ENCODE peak calls at places on chromosomes 6 and 20, in six cellular contexts. U, C, K, R, G and Q are unnamed samples.

GRCh38 chr6:21593927-21594421 is 423 bp downstream of the SOX4 start:
- DNase-seq in G (peak), U (peak), C (no peak), K (peak), R (no peak), Q (no peak)

GRCh38 chr6:84770521-84770920 is 6.1 kb upstream of the TBX18 start:
- DNase-seq in K (no peak), U (no peak), C (no peak), G (no peak), R (no peak), Q (no peak)

GRCh38 chr6:28732052-28732451 is 191.7 kb downstream of the TRIM27 start:
- DNase-seq in R (no peak), K (no peak), U (no peak), C (no peak), G (no peak), Q (no peak)

GRCh38 chr6:4903751-4904370 is 100.0 kb downstream of the RPP40 start:
- DNase-seq in G (no peak), C (no peak), U (no peak), K (no peak), R (no peak), Q (no peak)

GRCh38 chr6:113997106-113997505 is 26.2 kb upstream of the HDAC2 start:
- DNase-seq in K (no peak), C (no peak), U (no peak), R (no peak), G (no peak), Q (no peak)

GRCh38 chr6:19736066-19736465 is 101.1 kb upstream of the ID4 start:
- DNase-seq in R (no peak), C (no peak), U (no peak), G (no peak), K (no peak), Q (no peak)

GRCh38 chr6:25829375-25829774 is 2.5 kb downstream of the SLC17A1 start:
- DNase-seq in K (no peak), U (no peak), G (no peak), C (no peak), R (no peak), Q (no peak)

GRCh38 chr20:33532753-33533459 is 43.0 kb downstream of the CBFA2T2 start:
- DNase-seq in G (no peak), C (no peak), K (no peak), R (no peak), U (no peak), Q (no peak)

GRCh38 chr6:15626878-15627683 is 35.7 kb downstream of the DTNBP1 start:
- DNase-seq in G (no peak), K (no peak), U (no peak), R (no peak), C (no peak), Q (no peak)

GRCh38 chr20:1324598-1325172 is 4.3 kb downstream of the SDCBP2 start:
- DNase-seq in U (no peak), C (no peak), R (no peak), K (no peak), G (no peak), Q (peak)

GRCh38 chr6:36594029-36594815 is at the start of gene SRSF3:
- DNase-seq in G (peak), C (peak), K (peak), R (peak), U (peak), Q (peak)

GRCh38 chr20:4597215-4597614 is 124.5 kb upstream of the PRND start:
- DNase-seq in R (no peak), C (no peak), G (no peak), K (no peak), U (no peak), Q (no peak)

GRCh38 chr20:4592316-4593148 is 129.2 kb upstream of the PRND start:
- DNase-seq in R (peak), K (no peak), C (peak), G (peak), U (peak), Q (peak)

GRCh38 chr20:4593149-4593525 is 128.6 kb upstream of the PRND start:
- DNase-seq in C (no peak), U (no peak), G (no peak), R (no peak), K (no peak), Q (no peak)

DNA sequence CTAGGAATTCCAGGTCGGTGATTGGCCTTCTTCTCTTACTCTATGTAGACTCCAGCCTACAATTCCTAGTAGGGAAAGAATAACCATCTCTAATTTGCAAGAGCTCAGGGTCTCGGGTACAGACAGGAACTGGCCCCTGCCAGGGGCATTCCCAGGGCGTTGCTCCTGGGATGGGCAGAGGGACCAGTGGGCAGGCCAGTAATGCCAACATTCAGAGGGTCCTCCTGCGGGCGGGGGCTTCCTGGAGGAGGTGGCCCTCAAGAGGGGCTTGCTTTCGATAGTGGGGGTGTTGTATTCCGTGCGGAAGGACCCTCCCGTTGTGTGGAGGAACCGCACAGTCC is 129.8 kb upstream of the PRND start:
- DNase-seq in R (no peak), G (no peak), U (no peak), K (no peak), C (no peak), Q (no peak)
- H3K4me3 ChIP-seq in R (peak), G (peak), U (no peak), K (no peak), C (peak), Q (no peak)

DNA sequence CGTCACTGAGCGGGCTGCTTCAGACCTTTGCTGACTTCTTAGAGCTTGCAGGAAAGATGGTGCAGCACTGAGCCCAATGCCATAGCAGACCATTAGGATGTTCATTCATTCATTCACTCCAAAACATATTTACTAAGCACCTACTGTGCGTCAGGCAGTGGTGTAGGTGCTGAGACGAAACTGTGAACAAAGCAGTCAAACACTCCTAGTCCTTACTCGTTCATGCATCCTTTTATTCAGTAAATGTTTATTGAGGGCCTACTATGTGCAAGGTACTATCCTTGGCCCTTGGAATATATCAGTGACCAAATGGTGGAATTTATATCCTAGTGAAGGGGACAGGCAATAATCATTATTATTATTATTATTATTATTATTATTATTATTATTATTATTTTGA is 76.6 kb downstream of the TOX2 start:
- DNase-seq in R (no peak), G (no peak), K (no peak), C (no peak), U (no peak), Q (no peak)
- TF ChIP-seq CTCF in R (no peak), G (no peak), K (no peak), C (no peak), U (no peak), Q (no peak)

GRCh38 chr6:10419749-10420545 is 5.1 kb upstream of the TFAP2A start:
- DNase-seq in U (no peak), R (no peak), G (no peak), C (no peak), K (no peak), Q (no peak)
- H3K4me3 ChIP-seq in U (no peak), R (no peak), G (peak), C (peak), K (no peak), Q (no peak)

GRCh38 chr20:62794007-62794724 is 2.1 kb upstream of the MRGBP start:
- DNase-seq in C (peak), G (peak), K (peak), R (peak), U (peak), Q (peak)
- TF ChIP-seq CTCF in C (no peak), G (no peak), K (no peak), R (no peak), U (no peak), Q (no peak)

GRCh38 chr6:31877651-31878161 is 1.1 kb downstream of the SLC44A4 start:
- DNase-seq in K (no peak), U (peak), R (peak), C (no peak), G (no peak), Q (no peak)
- H3K4me3 ChIP-seq in K (no peak), U (peak), R (peak), C (no peak), G (no peak), Q (no peak)

DNA sequence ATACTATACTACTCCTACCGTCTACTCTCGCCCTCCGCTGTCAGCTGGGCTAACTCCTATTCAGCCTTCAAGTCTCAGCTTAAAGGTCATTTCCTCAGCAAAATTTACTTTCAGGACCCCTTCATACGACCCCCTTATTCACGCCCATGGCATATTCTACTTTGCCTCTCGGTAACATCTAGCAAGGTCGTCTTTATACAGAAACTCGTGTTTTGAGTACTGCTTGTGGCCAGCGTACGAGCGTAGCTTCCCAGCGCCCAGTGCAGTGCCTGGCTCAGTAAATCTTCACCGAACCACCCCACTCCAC is 546 bp downstream of the CRNKL1 start:
- DNase-seq in U (no peak), R (no peak), K (no peak), C (no peak), G (no peak), Q (no peak)
- TF ChIP-seq CTCF in U (no peak), R (no peak), K (no peak), C (no peak), G (no peak), Q (no peak)

DNA sequence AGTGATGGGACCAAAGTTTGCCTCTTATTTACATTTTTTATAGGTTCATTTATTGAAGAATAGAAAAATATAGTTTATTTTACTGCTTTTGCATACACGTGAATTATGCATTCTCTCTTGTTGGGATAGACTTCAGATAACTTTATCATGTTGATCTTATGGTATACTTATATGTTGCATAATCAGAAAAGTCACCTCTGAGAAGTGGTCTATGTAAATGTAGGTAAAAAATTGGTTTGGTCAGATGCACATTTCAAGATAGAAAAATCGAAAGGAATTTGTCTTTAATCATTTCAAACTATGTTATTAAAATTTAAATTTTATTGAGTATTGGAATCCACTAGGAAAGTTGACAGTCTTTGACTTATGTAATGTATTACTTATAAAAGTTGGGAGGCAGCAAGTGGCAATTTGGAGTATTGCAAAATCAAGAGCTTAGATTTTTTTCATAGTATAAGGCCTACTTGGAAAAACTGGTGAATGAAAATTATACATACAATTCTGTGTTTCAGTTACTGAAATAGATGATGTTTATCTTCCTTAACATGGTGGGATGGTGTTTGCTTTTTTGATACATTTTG is 2.4 kb downstream of the PHF3 start:
- DNase-seq in C (no peak), G (no peak), R (no peak), K (no peak), U (no peak), Q (no peak)
- H3K4me3 ChIP-seq in C (peak), G (peak), R (peak), K (peak), U (no peak), Q (peak)

DNA sequence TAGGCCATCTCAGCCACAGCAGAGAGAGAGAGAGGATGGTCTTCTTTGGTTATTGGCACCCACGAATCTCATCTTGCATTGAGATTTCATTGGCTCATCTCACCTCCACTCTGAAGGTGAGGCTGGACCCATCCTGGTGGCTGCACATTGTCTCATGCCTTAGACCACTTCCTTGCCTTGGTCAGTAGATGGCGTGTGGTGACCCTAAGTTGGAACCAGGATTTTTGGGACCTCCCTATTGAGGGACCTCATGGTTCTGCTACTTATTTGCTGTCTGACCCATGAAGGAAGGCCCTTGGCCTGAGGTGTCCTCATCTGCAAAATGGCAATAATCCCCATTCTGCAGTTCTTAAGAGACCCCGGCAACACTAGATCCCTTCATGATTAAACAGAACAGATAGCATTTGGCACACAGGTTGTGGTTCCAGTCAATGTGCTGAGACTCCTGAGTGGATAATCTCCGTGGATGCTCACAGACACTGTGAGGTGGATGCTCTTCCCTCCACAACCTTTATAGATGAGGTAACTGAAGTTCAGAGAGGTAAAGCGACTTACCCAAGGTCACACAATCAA is 21.5 kb upstream of the AAR2 start:
- DNase-seq in G (peak), K (no peak), U (no peak), C (peak), R (no peak), Q (peak)
- TF ChIP-seq CTCF in G (peak), K (peak), U (peak), C (peak), R (peak), Q (peak)

DNA sequence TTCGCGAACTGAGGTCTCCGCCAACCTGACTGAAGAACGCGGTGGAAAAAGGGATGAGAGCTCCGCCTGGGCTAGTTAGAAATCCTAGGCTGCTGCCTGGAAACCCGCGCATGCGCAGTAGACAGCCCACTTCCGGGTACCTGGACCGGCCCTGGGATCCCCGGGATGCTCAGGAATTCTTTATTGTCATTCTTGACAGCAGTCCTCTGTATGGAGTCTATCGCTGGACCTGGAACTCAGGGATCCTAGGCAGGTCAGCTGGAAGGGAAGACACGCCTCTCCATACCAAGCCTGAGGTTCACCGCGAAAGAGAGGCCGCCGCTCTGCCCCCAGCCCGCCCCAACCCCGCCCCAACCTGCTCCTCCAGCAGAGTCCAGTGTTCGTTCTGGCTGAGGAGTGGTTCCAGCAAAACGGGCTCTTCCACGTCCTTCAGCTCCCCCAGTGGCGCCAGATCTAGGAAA is 1379.2 kb upstream of the DEFB115 start:
- DNase-seq in G (no peak), C (peak), U (peak), K (peak), R (peak), Q (peak)
- H3K4me3 ChIP-seq in G (no peak), C (no peak), U (no peak), K (no peak), R (no peak), Q (no peak)

DNA sequence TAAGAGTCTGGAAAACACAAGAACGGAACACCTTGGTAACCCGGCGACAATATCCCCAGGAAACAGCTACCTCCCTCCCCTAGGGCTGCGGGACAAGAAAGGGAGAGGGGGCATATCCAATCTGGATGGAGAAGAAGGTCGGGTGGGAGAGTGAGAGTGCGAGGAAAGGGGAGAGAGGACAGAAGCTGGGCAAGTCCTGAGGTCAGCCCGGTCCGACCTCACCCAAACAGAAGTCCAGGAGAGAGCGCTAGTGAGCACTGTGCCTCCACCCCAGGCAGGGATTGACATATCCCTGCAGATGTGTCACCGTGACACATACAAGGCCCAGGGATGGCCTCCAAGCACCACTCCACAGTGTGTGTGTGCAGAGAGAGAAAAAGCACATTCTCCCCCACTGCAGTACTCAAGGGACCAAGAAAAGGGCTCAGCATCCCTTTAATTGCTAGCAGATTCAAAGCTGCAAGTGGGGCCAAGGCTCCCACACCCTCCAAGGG is 3.3 kb downstream of the PXDC1 start:
- DNase-seq in R (peak), G (peak), K (peak), C (peak), U (peak), Q (no peak)
- TF ChIP-seq CTCF in R (peak), G (peak), K (peak), C (peak), U (peak), Q (peak)